ENCODE peak calls at places on chromosomes 2 and 18, in four cellular contexts. B, V, Z and N are unnamed samples.

GRCh38 chr2:88865801-88866353 is 174.4 kb downstream of the RPIA start:
- DNase-seq in V (no peak), B (peak), Z (no peak), N (no peak)

GRCh38 chr2:56483081-56483480 is 299.3 kb downstream of the CCDC85A start:
- DNase-seq in V (no peak), Z (no peak), B (peak), N (no peak)

GRCh38 chr18:7575465-7576026 is 8.4 kb downstream of the PTPRM start:
- DNase-seq in Z (no peak), V (no peak), B (peak), N (no peak)

GRCh38 chr2:216770050-216770449 is 74.7 kb upstream of the IGFBP5 start:
- DNase-seq in Z (no peak), B (no peak), V (no peak), N (no peak)

GRCh38 chr2:85783796-85784195 is 30.0 kb downstream of the ATOH8 start:
- DNase-seq in Z (no peak), B (no peak), V (no peak), N (no peak)

GRCh38 chr18:2903006-2903405 is 56.2 kb downstream of the EMILIN2 start:
- DNase-seq in Z (no peak), B (peak), V (no peak), N (no peak)

GRCh38 chr2:118496467-118496866 is 351.0 kb downstream of the EN1 start:
- DNase-seq in V (no peak), B (no peak), Z (no peak), N (no peak)

GRCh38 chr2:111200333-111200879 is 79.7 kb downstream of the BCL2L11 start:
- DNase-seq in B (no peak), V (peak), Z (peak), N (no peak)

GRCh38 chr18:22267697-22268096 is 98.3 kb downstream of the GATA6 start:
- DNase-seq in B (no peak), Z (no peak), V (no peak), N (no peak)

GRCh38 chr2:135742307-135742838 is 718 bp downstream of the UBXN4 start:
- DNase-seq in V (no peak), B (peak), Z (peak), N (peak)